ENCODE peak calls at places on chromosomes 3 and 15, in seven cellular contexts. M is stomach, N is A549, B is ovary, D is SK-N-SH, A is HepG2, O is transverse colon. I is an unnamed sample.
A peak's percentile ranks its signal among the peaks of the same experiment; 100 is the strongest.

GRCh38 chr3:10026084-10026890 is at the start of gene FANCD2:
- DNase-seq in D (peak; percentile 88), A (peak; percentile 72), B (peak; percentile 87), N (peak; percentile 74), O (peak; percentile 92), M (peak; percentile 92), I (peak; percentile 74)

GRCh38 chr3:118987466-118987865 is 47.2 kb downstream of the IGSF11 start:
- DNase-seq in D (no peak), A (no peak), B (peak; percentile 83), N (no peak), O (peak; percentile 13), M (peak; percentile 69), I (peak; percentile 58)

GRCh38 chr3:194879126-194879887 is 193.6 kb downstream of the FAM43A start:
- DNase-seq in O (peak; percentile 9), N (no peak), M (no peak), B (no peak), A (no peak), D (no peak), I (no peak)

GRCh38 chr15:32659340-32659831 is 17.9 kb downstream of the SCG5 start:
- DNase-seq in O (no peak), A (peak; percentile 27), N (peak; percentile 61), B (no peak), M (no peak), D (peak; percentile 31), I (no peak)

GRCh38 chr3:102599819-102600576 is 165.2 kb downstream of the ZPLD1 start:
- DNase-seq in D (no peak), A (no peak), B (no peak), N (no peak), O (no peak), M (no peak), I (no peak)

GRCh38 chr3:176359211-176359610 is 838.1 kb downstream of the TBL1XR1 start:
- DNase-seq in A (no peak), M (no peak), B (no peak), N (no peak), O (no peak), D (peak; percentile 13), I (no peak)

GRCh38 chr3:142858043-142858442 is 30.8 kb downstream of the PCOLCE2 start:
- DNase-seq in M (no peak), O (no peak), N (no peak), B (no peak), D (no peak), A (no peak), I (no peak)

GRCh38 chr3:138842483-138843188 is 7.9 kb upstream of the PIK3CB start:
- DNase-seq in M (no peak), D (no peak), O (no peak), N (no peak), B (no peak), A (no peak), I (no peak)

GRCh38 chr3:65785065-65785645 is 253.6 kb downstream of the MAGI1 start:
- DNase-seq in B (no peak), D (peak; percentile 57), O (no peak), N (peak; percentile 5), M (no peak), A (peak; percentile 41), I (peak; percentile 12)

GRCh38 chr15:43851251-43851650 is 24.4 kb downstream of the WDR76 start:
- DNase-seq in B (no peak), A (no peak), O (no peak), M (no peak), N (no peak), D (no peak), I (no peak)

GRCh38 chr3:107921083-107921482 is 169.7 kb downstream of the CD47 start:
- DNase-seq in M (no peak), D (no peak), A (no peak), N (no peak), O (no peak), B (no peak), I (no peak)

GRCh38 chr3:27353221-27353620 is 16.0 kb downstream of the NEK10 start:
- DNase-seq in O (no peak), A (no peak), D (no peak), M (no peak), B (no peak), N (no peak), I (no peak)

GRCh38 chr3:183244219-183244618 is 8.8 kb upstream of the B3GNT5 start:
- DNase-seq in O (peak; percentile 60), B (no peak), M (no peak), D (no peak), A (no peak), N (no peak), I (peak; percentile 40)

GRCh38 chr15:63362196-63362595 is 19.4 kb downstream of the CA12 start:
- DNase-seq in M (peak; percentile 79), D (peak; percentile 52), B (no peak), N (no peak), A (no peak), O (peak; percentile 57), I (no peak)
- TF ChIP-seq EP300 in M (no peak), D (no peak), B (no peak), N (no peak), A (no peak), O (no peak), I (no peak)

GRCh38 chr3:62051506-62051905 is 321.8 kb downstream of the FEZF2 start:
- DNase-seq in A (peak; percentile 16), O (peak; percentile 47), D (peak; percentile 13), M (peak; percentile 58), B (no peak), N (no peak), I (no peak)
- TF ChIP-seq CTCF in A (peak; percentile 32), O (peak; percentile 60), D (peak; percentile 61), M (no peak), B (no peak), N (no peak), I (peak; percentile 16)

GRCh38 chr15:37298271-37298670 is 197.9 kb upstream of the MEIS2 start:
- DNase-seq in B (no peak), O (no peak), N (no peak), M (no peak), A (no peak), D (no peak), I (no peak)
- TF ChIP-seq EP300 in B (no peak), O (no peak), N (no peak), M (no peak), A (no peak), D (no peak), I (no peak)

GRCh38 chr3:190566043-190566933 is 52.4 kb downstream of the IL1RAP start:
- DNase-seq in D (peak; percentile 6), B (peak; percentile 52), M (peak; percentile 77), A (peak; percentile 98), N (peak; percentile 62), O (peak; percentile 50), I (peak; percentile 64)
- TF ChIP-seq CTCF in D (no peak), B (no peak), M (no peak), A (peak; percentile 13), N (no peak), O (no peak), I (no peak)

DNA sequence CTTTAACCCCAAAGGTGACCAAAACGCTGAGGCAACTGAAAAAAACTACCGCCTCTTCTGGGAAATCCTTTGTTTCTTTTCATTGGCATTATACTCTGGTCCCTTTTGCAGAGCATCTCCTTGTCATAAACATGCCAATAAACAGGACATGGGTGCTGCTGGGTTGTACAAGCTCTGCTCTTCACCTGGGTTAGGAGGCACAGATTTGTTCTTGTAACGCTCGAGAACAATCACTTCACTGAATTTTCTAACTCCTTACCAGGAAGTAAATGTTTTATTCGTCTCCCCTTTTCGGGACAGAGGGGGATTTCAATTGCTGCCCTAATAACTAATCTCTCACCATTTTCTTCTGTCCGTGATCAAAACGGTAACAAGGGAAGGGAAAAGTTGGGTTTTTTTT is 1.3 kb downstream of the PLCH1 start:
- DNase-seq in B (no peak), O (no peak), A (no peak), D (peak; percentile 23), N (no peak), M (no peak), I (no peak)
- TF ChIP-seq EP300 in B (no peak), O (no peak), A (no peak), D (no peak), N (no peak), M (no peak), I (no peak)

DNA sequence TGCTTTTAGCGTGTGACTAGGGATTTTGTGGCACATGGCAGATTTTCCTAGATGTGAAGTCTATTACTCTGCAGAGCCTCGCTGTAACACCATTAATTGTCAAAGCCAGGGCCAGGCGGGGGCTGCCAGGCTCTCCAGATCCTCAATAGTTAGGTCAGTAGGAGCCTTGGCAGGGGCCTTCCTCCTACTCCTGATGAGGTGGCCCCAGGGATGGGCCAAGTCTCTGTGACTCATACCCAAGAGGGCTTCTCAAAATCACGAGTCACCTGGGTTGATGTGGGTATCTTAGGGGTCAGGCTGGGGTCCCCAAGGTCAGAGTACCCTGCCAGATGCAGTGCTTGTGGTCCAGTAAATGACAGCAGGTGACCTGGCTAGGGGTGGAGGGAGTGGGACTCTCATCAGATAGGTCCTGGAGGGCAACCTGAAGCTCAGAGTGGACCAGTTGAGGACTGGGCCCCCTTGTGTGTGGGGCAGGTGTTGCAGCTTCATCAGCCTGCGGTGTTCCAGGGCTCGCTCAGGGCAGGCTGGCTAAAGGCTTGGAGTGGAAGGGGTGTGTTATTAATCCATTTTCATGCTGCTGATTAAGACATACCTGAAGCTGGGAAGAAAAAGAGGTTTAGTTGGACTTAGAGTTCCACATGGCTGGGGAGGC is 88.5 kb upstream of the MYZAP start:
- DNase-seq in A (peak; percentile 25), D (no peak), M (no peak), N (no peak), O (no peak), B (no peak), I (no peak)
- TF ChIP-seq CTCF in A (peak; percentile 54), D (peak; percentile 21), M (no peak), N (no peak), O (no peak), B (no peak), I (no peak)

DNA sequence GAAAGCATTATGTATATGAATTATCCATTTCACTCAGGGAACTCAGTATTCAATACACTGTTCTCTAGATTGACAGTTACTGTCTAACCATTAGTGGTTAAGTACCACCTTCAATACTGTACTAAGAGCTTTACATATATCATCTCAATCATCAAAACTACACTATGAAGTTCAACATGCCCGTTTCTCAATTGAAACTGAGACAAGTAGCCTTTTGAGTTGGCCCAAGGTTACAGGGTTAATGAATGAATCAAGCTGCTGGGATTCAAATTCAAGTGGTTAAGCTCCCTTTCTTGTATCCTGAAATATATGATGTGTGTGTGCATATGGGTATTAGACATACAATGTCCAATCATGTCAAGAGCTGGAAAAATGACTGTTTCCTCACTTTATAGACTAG is 5.8 kb downstream of the TASOR start:
- DNase-seq in B (no peak), N (no peak), A (no peak), M (no peak), O (no peak), D (no peak), I (no peak)
- TF ChIP-seq EP300 in B (no peak), N (no peak), A (no peak), M (no peak), O (no peak), D (no peak), I (no peak)

GRCh38 chr3:60755094-60755493 is 496.2 kb downstream of the FHIT start:
- DNase-seq in N (peak; percentile 0), O (no peak), A (peak; percentile 31), D (peak; percentile 22), M (no peak), B (no peak), I (no peak)
- TF ChIP-seq CTCF in N (no peak), O (no peak), A (peak; percentile 79), D (peak; percentile 41), M (no peak), B (no peak), I (no peak)